ENCODE peak calls at places on chromosomes 5 and 9, in ten cellular contexts. W is Peyer's patch; E is fibroblast of mammary gland; Y is neural progenitor cell; M is NCI-H524; U is hepatic stellate cell; O is astrocyte of the cerebellum; Q is T-cell; V is mucosa of gallbladder; P is activated T-cell treated with anti-CD3 and anti-CD28 coated beads, Interleukin-2, amount 50 U/mL, for 24 hours. A is an unnamed sample.

GRCh38 chr9:68533678-68534077 is 7.0 kb downstream of the TMEM252 start:
- DNase-seq in W (no peak), E (no peak), Y (no peak), M (no peak), U (no peak), O (no peak), Q (no peak), V (no peak), P (no peak), A (no peak)

GRCh38 chr9:11128156-11128555 is 515.4 kb upstream of the PTPRD start:
- DNase-seq in W (no peak), E (no peak), Y (no peak), M (no peak), U (no peak), O (no peak), Q (no peak), V (no peak), P (no peak), A (no peak)

GRCh38 chr9:78033870-78034269 is 2.3 kb upstream of the GNAQ start:
- DNase-seq in W (no peak), E (no peak), Y (no peak), M (no peak), U (no peak), O (no peak), Q (no peak), V (no peak), P (no peak), A (no peak)

GRCh38 chr9:98787766-98788335 is 8.5 kb downstream of the ANKS6 start:
- DNase-seq in W (peak), E (no peak), Y (no peak), M (no peak), U (no peak), O (no peak), Q (no peak), V (no peak), P (no peak), A (no peak)

GRCh38 chr9:14723301-14723700 is 768 bp upstream of the CER1 start:
- DNase-seq in W (no peak), E (no peak), Y (peak), M (no peak), U (no peak), O (no peak), Q (no peak), V (no peak), P (no peak), A (no peak)

GRCh38 chr5:16695779-16696178 is 79.0 kb upstream of the RETREG1 start:
- DNase-seq in W (no peak), E (no peak), Y (no peak), M (no peak), U (no peak), O (no peak), Q (no peak), V (no peak), P (no peak), A (no peak)

GRCh38 chr5:177233206-177233605 is 70.3 kb downstream of the RAB24 start:
- DNase-seq in W (no peak), E (peak), Y (no peak), M (no peak), U (no peak), O (no peak), Q (no peak), V (no peak), P (no peak), A (no peak)

GRCh38 chr5:103669615-103670014 is 107.0 kb upstream of the NUDT12 start:
- DNase-seq in W (no peak), E (no peak), Y (no peak), M (no peak), U (no peak), O (no peak), Q (no peak), V (no peak), P (no peak), A (no peak)

GRCh38 chr9:14366071-14366470 is 52.1 kb upstream of the NFIB start:
- DNase-seq in W (no peak), E (peak), Y (no peak), M (no peak), U (peak), O (peak), Q (no peak), V (no peak), P (no peak), A (no peak)

GRCh38 chr5:65185468-65185867 is 296.3 kb downstream of the ADAMTS6 start:
- DNase-seq in W (no peak), E (no peak), Y (no peak), M (no peak), U (no peak), O (no peak), Q (no peak), V (no peak), P (no peak), A (no peak)

GRCh38 chr9:125822160-125822559 is 75.0 kb downstream of the PBX3 start:
- DNase-seq in W (no peak), E (no peak), Y (no peak), M (no peak), U (no peak), O (no peak), Q (no peak), V (no peak), P (no peak), A (no peak)

GRCh38 chr5:112614285-112614684 is 123.4 kb upstream of the APC start:
- DNase-seq in W (no peak), E (no peak), Y (no peak), M (no peak), U (no peak), O (no peak), Q (no peak), V (no peak), P (no peak), A (no peak)

GRCh38 chr5:154610321-154611154 is 132.5 kb upstream of the HAND1 start:
- DNase-seq in W (peak), E (peak), Y (peak), M (peak), U (peak), O (peak), Q (peak), V (peak), P (peak), A (peak)

GRCh38 chr5:132497488-132497997 is 7.0 kb upstream of the IRF1 start:
- DNase-seq in W (peak), E (peak), Y (no peak), M (no peak), U (peak), O (peak), Q (no peak), V (peak), P (peak), A (peak)

GRCh38 chr5:36950586-36951457 is 74.3 kb downstream of the NIPBL start:
- DNase-seq in W (no peak), E (peak), Y (no peak), M (no peak), U (peak), O (peak), Q (no peak), V (no peak), P (no peak), A (no peak)

GRCh38 chr5:89012361-89012760 is 129.4 kb upstream of the MEF2C start:
- DNase-seq in W (no peak), E (no peak), Y (no peak), M (no peak), U (no peak), O (no peak), Q (no peak), V (no peak), P (no peak), A (no peak)

GRCh38 chr9:81602887-81603680 is 86.3 kb downstream of the TLE1 start:
- DNase-seq in W (no peak), E (no peak), Y (no peak), M (no peak), U (no peak), O (no peak), Q (no peak), V (no peak), P (no peak), A (peak)

GRCh38 chr5:154190652-154191304 is at the start of gene GALNT10:
- DNase-seq in W (peak), E (peak), Y (peak), M (no peak), U (peak), O (no peak), Q (no peak), V (peak), P (no peak), A (peak)

GRCh38 chr5:108749130-108749861 is 1.6 kb downstream of the FER start:
- DNase-seq in W (no peak), E (peak), Y (no peak), M (peak), U (peak), O (no peak), Q (peak), V (peak), P (no peak), A (peak)

GRCh38 chr5:68347549-68347948 is 132.0 kb downstream of the PIK3R1 start:
- DNase-seq in W (no peak), E (no peak), Y (no peak), M (no peak), U (no peak), O (no peak), Q (no peak), V (no peak), P (no peak), A (no peak)

GRCh38 chr9:89807682-89808075 is 202.9 kb downstream of the GADD45G start:
- DNase-seq in W (no peak), E (no peak), Y (no peak), M (no peak), U (no peak), O (no peak), Q (no peak), V (no peak), P (no peak), A (no peak)

GRCh38 chr5:177445052-177446016 is 1.3 kb upstream of the PRR7 start:
- DNase-seq in W (no peak), E (no peak), Y (no peak), M (no peak), U (no peak), O (no peak), Q (peak), V (no peak), P (peak), A (no peak)

GRCh38 chr9:72971411-72971810 is 18.6 kb upstream of the ALDH1A1 start:
- DNase-seq in W (no peak), E (no peak), Y (no peak), M (no peak), U (no peak), O (no peak), Q (no peak), V (no peak), P (no peak), A (peak)

GRCh38 chr5:139650689-139651501 is 2.7 kb downstream of the CXXC5 start:
- DNase-seq in W (peak), E (no peak), Y (peak), M (no peak), U (peak), O (no peak), Q (no peak), V (peak), P (no peak), A (no peak)

GRCh38 chr9:1804128-1804865 is 210.8 kb upstream of the SMARCA2 start:
- DNase-seq in W (no peak), E (no peak), Y (no peak), M (no peak), U (no peak), O (no peak), Q (no peak), V (no peak), P (no peak), A (no peak)

GRCh38 chr5:173823274-173823644 is 64.9 kb upstream of the CPEB4 start:
- DNase-seq in W (no peak), E (peak), Y (no peak), M (no peak), U (no peak), O (no peak), Q (no peak), V (no peak), P (no peak), A (no peak)

GRCh38 chr9:134325813-134326753 is at the start of gene RXRA:
- DNase-seq in W (peak), E (peak), Y (peak), M (peak), U (peak), O (peak), Q (peak), V (peak), P (peak), A (peak)

GRCh38 chr5:41193462-41194166 is 19.7 kb downstream of the C6 start:
- DNase-seq in W (peak), E (peak), Y (no peak), M (no peak), U (peak), O (peak), Q (no peak), V (peak), P (no peak), A (peak)

GRCh38 chr5:167777746-167778145 is 513.7 kb upstream of the WWC1 start:
- DNase-seq in W (no peak), E (peak), Y (no peak), M (no peak), U (no peak), O (peak), Q (no peak), V (no peak), P (no peak), A (no peak)

GRCh38 chr5:133996683-133997252 is 8.0 kb downstream of the VDAC1 start:
- DNase-seq in W (no peak), E (no peak), Y (peak), M (no peak), U (no peak), O (no peak), Q (no peak), V (no peak), P (no peak), A (no peak)

GRCh38 chr5:57396701-57397100 is 85.9 kb downstream of the ACTBL2 start:
- DNase-seq in W (no peak), E (no peak), Y (no peak), M (no peak), U (no peak), O (no peak), Q (no peak), V (no peak), P (no peak), A (no peak)